ENCODE peak calls at places on chromosomes 2 and 18, in ten cellular contexts. One of them, this sample, is unnamed.

GRCh38 chr2:237604960-237605359 is 14.4 kb upstream of the RAB17 start:
- DNase-seq in A673: no peak
- DNase-seq in CD8-positive, alpha-beta memory T cell: no peak
- DNase-seq in fibroblast of pulmonary artery: peak
- DNase-seq in astrocyte of the spinal cord: no peak
- DNase-seq in neuronal stem cell: no peak
- DNase-seq in tibial artery: no peak
- DNase-seq in body of pancreas: peak
- DNase-seq in gastrocnemius medialis: no peak
- DNase-seq in CD4-positive, alpha-beta memory T cell: no peak
- DNase-seq in this sample: no peak

GRCh38 chr18:48621240-48621639 is 82.4 kb downstream of the CTIF start:
- DNase-seq in tibial artery: no peak
- DNase-seq in fibroblast of pulmonary artery: peak
- DNase-seq in A673: no peak
- DNase-seq in CD4-positive, alpha-beta memory T cell: no peak
- DNase-seq in CD8-positive, alpha-beta memory T cell: no peak
- DNase-seq in astrocyte of the spinal cord: peak
- DNase-seq in neuronal stem cell: no peak
- DNase-seq in body of pancreas: no peak
- DNase-seq in gastrocnemius medialis: no peak
- DNase-seq in this sample: no peak

GRCh38 chr2:239043326-239043725 is 195.4 kb downstream of the TWIST2 start:
- DNase-seq in A673: no peak
- DNase-seq in body of pancreas: no peak
- DNase-seq in neuronal stem cell: no peak
- DNase-seq in CD8-positive, alpha-beta memory T cell: no peak
- DNase-seq in gastrocnemius medialis: no peak
- DNase-seq in fibroblast of pulmonary artery: no peak
- DNase-seq in CD4-positive, alpha-beta memory T cell: no peak
- DNase-seq in astrocyte of the spinal cord: no peak
- DNase-seq in tibial artery: no peak
- DNase-seq in this sample: no peak

GRCh38 chr2:200380139-200380561 is 73.7 kb downstream of the SPATS2L start:
- DNase-seq in astrocyte of the spinal cord: peak
- DNase-seq in CD4-positive, alpha-beta memory T cell: no peak
- DNase-seq in tibial artery: no peak
- DNase-seq in A673: no peak
- DNase-seq in fibroblast of pulmonary artery: no peak
- DNase-seq in neuronal stem cell: no peak
- DNase-seq in gastrocnemius medialis: no peak
- DNase-seq in CD8-positive, alpha-beta memory T cell: no peak
- DNase-seq in body of pancreas: no peak
- DNase-seq in this sample: no peak

GRCh38 chr18:58755304-58756010 is 84.2 kb downstream of the MALT1 start:
- DNase-seq in gastrocnemius medialis: peak
- DNase-seq in fibroblast of pulmonary artery: no peak
- DNase-seq in CD4-positive, alpha-beta memory T cell: no peak
- DNase-seq in A673: no peak
- DNase-seq in astrocyte of the spinal cord: no peak
- DNase-seq in tibial artery: no peak
- DNase-seq in body of pancreas: no peak
- DNase-seq in CD8-positive, alpha-beta memory T cell: no peak
- DNase-seq in neuronal stem cell: no peak
- DNase-seq in this sample: no peak

GRCh38 chr2:96330407-96330806 is 5.2 kb upstream of the NCAPH start:
- DNase-seq in neuronal stem cell: no peak
- DNase-seq in CD8-positive, alpha-beta memory T cell: no peak
- DNase-seq in body of pancreas: no peak
- DNase-seq in tibial artery: no peak
- DNase-seq in CD4-positive, alpha-beta memory T cell: no peak
- DNase-seq in gastrocnemius medialis: no peak
- DNase-seq in A673: no peak
- DNase-seq in fibroblast of pulmonary artery: peak
- DNase-seq in astrocyte of the spinal cord: peak
- DNase-seq in this sample: no peak

GRCh38 chr2:127864877-127865276 is 6.9 kb upstream of the POLR2D start:
- DNase-seq in gastrocnemius medialis: no peak
- DNase-seq in neuronal stem cell: no peak
- DNase-seq in astrocyte of the spinal cord: no peak
- DNase-seq in tibial artery: no peak
- DNase-seq in CD4-positive, alpha-beta memory T cell: no peak
- DNase-seq in CD8-positive, alpha-beta memory T cell: no peak
- DNase-seq in fibroblast of pulmonary artery: no peak
- DNase-seq in body of pancreas: peak
- DNase-seq in A673: peak
- DNase-seq in this sample: no peak

GRCh38 chr18:13613591-13614317 is 112.6 kb downstream of the FAM210A start:
- DNase-seq in neuronal stem cell: no peak
- DNase-seq in A673: no peak
- DNase-seq in body of pancreas: no peak
- DNase-seq in CD4-positive, alpha-beta memory T cell: no peak
- DNase-seq in gastrocnemius medialis: no peak
- DNase-seq in astrocyte of the spinal cord: no peak
- DNase-seq in tibial artery: no peak
- DNase-seq in fibroblast of pulmonary artery: no peak
- DNase-seq in CD8-positive, alpha-beta memory T cell: no peak
- DNase-seq in this sample: no peak

GRCh38 chr2:443754-444153 is 155.9 kb upstream of the ALKAL2 start:
- DNase-seq in CD4-positive, alpha-beta memory T cell: no peak
- DNase-seq in neuronal stem cell: no peak
- DNase-seq in gastrocnemius medialis: no peak
- DNase-seq in A673: peak
- DNase-seq in fibroblast of pulmonary artery: no peak
- DNase-seq in body of pancreas: no peak
- DNase-seq in tibial artery: no peak
- DNase-seq in astrocyte of the spinal cord: no peak
- DNase-seq in CD8-positive, alpha-beta memory T cell: no peak
- DNase-seq in this sample: no peak

GRCh38 chr2:443211-443610 is 155.3 kb upstream of the ALKAL2 start:
- DNase-seq in A673: no peak
- DNase-seq in body of pancreas: no peak
- DNase-seq in astrocyte of the spinal cord: no peak
- DNase-seq in neuronal stem cell: no peak
- DNase-seq in fibroblast of pulmonary artery: no peak
- DNase-seq in CD4-positive, alpha-beta memory T cell: no peak
- DNase-seq in gastrocnemius medialis: no peak
- DNase-seq in CD8-positive, alpha-beta memory T cell: no peak
- DNase-seq in tibial artery: no peak
- DNase-seq in this sample: no peak

GRCh38 chr2:444937-445884 is 157.3 kb upstream of the ALKAL2 start:
- DNase-seq in A673: no peak
- DNase-seq in astrocyte of the spinal cord: no peak
- DNase-seq in gastrocnemius medialis: no peak
- DNase-seq in CD8-positive, alpha-beta memory T cell: peak
- DNase-seq in fibroblast of pulmonary artery: no peak
- DNase-seq in tibial artery: no peak
- DNase-seq in body of pancreas: no peak
- DNase-seq in neuronal stem cell: no peak
- DNase-seq in CD4-positive, alpha-beta memory T cell: peak
- DNase-seq in this sample: no peak

GRCh38 chr2:446963-447540 is 159.2 kb upstream of the ALKAL2 start:
- DNase-seq in fibroblast of pulmonary artery: no peak
- DNase-seq in CD8-positive, alpha-beta memory T cell: no peak
- DNase-seq in neuronal stem cell: no peak
- DNase-seq in tibial artery: no peak
- DNase-seq in CD4-positive, alpha-beta memory T cell: no peak
- DNase-seq in gastrocnemius medialis: no peak
- DNase-seq in astrocyte of the spinal cord: no peak
- DNase-seq in body of pancreas: no peak
- DNase-seq in A673: no peak
- DNase-seq in this sample: no peak

DNA sequence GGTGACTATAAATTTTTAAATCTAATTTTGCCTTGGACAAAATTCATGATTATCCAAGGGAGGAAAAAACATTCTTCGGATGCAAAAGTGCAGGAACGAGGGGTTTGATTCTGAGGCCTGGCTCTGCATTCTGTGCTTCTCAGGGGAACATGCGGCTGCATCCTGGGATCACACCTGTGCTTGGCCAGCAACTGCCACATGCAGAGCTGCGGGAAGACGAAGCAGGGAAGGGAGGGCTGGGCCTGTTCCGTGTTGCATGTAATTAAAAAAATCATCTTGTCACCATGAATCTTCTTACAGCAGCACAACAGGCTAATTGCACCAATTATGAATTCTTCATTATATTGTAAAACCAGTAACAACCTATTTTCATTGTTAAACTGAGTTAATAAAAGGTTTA is 158.0 kb upstream of the ALKAL2 start:
- DNase-seq in A673: no peak
- DNase-seq in tibial artery: no peak
- DNase-seq in CD8-positive, alpha-beta memory T cell: no peak
- DNase-seq in fibroblast of pulmonary artery: no peak
- DNase-seq in neuronal stem cell: no peak
- DNase-seq in body of pancreas: no peak
- DNase-seq in CD4-positive, alpha-beta memory T cell: no peak
- DNase-seq in astrocyte of the spinal cord: no peak
- DNase-seq in gastrocnemius medialis: no peak
- DNase-seq in this sample: no peak
- H3K4me3 ChIP-seq in A673: no peak
- H3K4me3 ChIP-seq in tibial artery: no peak
- H3K4me3 ChIP-seq in CD8-positive, alpha-beta memory T cell: no peak
- H3K4me3 ChIP-seq in fibroblast of pulmonary artery: no peak
- H3K4me3 ChIP-seq in neuronal stem cell: no peak
- H3K4me3 ChIP-seq in body of pancreas: no peak
- H3K4me3 ChIP-seq in CD4-positive, alpha-beta memory T cell: no peak
- H3K4me3 ChIP-seq in astrocyte of the spinal cord: no peak
- H3K4me3 ChIP-seq in gastrocnemius medialis: no peak
- H3K4me3 ChIP-seq in this sample: no peak

GRCh38 chr2:75595541-75596395 is 35.0 kb upstream of the EVA1A start:
- DNase-seq in body of pancreas: no peak
- DNase-seq in gastrocnemius medialis: no peak
- DNase-seq in CD8-positive, alpha-beta memory T cell: no peak
- DNase-seq in astrocyte of the spinal cord: peak
- DNase-seq in tibial artery: no peak
- DNase-seq in fibroblast of pulmonary artery: peak
- DNase-seq in CD4-positive, alpha-beta memory T cell: no peak
- DNase-seq in neuronal stem cell: no peak
- DNase-seq in A673: peak
- DNase-seq in this sample: no peak
- H3K4me3 ChIP-seq in body of pancreas: no peak
- H3K4me3 ChIP-seq in gastrocnemius medialis: no peak
- H3K4me3 ChIP-seq in CD8-positive, alpha-beta memory T cell: no peak
- H3K4me3 ChIP-seq in astrocyte of the spinal cord: no peak
- H3K4me3 ChIP-seq in tibial artery: no peak
- H3K4me3 ChIP-seq in fibroblast of pulmonary artery: no peak
- H3K4me3 ChIP-seq in CD4-positive, alpha-beta memory T cell: no peak
- H3K4me3 ChIP-seq in neuronal stem cell: no peak
- H3K4me3 ChIP-seq in A673: no peak
- H3K4me3 ChIP-seq in this sample: no peak

DNA sequence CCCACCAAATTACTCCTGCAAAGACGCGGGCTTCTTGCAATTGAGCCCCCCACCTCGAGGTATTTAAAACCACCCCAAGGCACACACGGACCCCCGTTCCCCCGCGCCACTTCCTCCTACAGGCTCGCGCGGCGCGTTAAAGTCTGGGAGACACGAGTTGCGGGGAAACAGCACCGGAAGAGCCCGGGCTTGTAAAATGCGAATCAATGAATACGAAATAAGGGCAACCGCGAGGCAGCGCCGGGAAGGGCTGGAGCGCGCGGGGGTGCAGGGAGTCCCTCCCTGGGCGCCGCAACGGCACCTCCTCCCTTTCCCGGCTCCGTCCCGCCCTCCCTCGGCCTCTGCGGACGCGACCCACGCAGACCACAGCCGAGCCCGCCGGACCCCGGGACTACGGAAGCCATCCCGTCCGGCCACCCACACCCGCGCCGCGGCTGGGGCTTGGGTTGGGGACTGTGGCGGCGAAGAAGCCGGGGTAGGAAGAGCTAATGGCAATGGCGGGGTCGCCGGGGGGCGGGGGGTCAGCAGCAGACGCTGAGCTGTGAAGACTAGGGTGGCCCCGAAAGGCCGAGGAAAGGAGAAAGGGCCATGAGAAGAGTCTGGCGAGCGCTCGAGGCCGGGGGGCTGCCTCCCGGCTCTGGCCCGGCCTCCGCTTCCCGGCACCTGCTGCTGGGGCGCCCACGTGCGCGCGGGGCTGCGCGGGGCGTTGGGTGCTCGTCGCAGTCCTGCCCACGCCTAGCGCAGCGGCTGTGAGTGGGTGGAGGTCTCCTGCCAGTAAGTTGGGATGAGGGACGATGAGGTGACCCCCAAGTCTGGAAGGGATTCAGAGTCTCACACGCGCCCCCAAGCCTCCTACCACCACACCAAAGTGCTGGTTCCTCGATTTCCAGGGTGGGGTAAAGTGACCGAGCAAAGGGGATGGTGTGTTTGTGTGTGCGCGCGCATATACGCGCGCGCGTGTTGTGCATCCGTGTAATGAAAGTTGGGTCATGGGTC is 1.2 kb upstream of the NETO1 start:
- DNase-seq in astrocyte of the spinal cord: peak
- DNase-seq in A673: peak
- DNase-seq in neuronal stem cell: peak
- DNase-seq in body of pancreas: no peak
- DNase-seq in gastrocnemius medialis: no peak
- DNase-seq in CD8-positive, alpha-beta memory T cell: no peak
- DNase-seq in fibroblast of pulmonary artery: no peak
- DNase-seq in CD4-positive, alpha-beta memory T cell: no peak
- DNase-seq in tibial artery: no peak
- DNase-seq in this sample: no peak
- H3K4me3 ChIP-seq in astrocyte of the spinal cord: peak
- H3K4me3 ChIP-seq in A673: peak
- H3K4me3 ChIP-seq in neuronal stem cell: peak
- H3K4me3 ChIP-seq in body of pancreas: no peak
- H3K4me3 ChIP-seq in gastrocnemius medialis: no peak
- H3K4me3 ChIP-seq in CD8-positive, alpha-beta memory T cell: no peak
- H3K4me3 ChIP-seq in fibroblast of pulmonary artery: no peak
- H3K4me3 ChIP-seq in CD4-positive, alpha-beta memory T cell: no peak
- H3K4me3 ChIP-seq in tibial artery: peak
- H3K4me3 ChIP-seq in this sample: peak

GRCh38 chr2:234375481-234375880 is 121.4 kb downstream of the ARL4C start:
- DNase-seq in neuronal stem cell: no peak
- DNase-seq in CD8-positive, alpha-beta memory T cell: no peak
- DNase-seq in astrocyte of the spinal cord: no peak
- DNase-seq in fibroblast of pulmonary artery: no peak
- DNase-seq in CD4-positive, alpha-beta memory T cell: no peak
- DNase-seq in A673: no peak
- DNase-seq in tibial artery: no peak
- DNase-seq in body of pancreas: no peak
- DNase-seq in gastrocnemius medialis: no peak
- DNase-seq in this sample: no peak

GRCh38 chr2:234378440-234378839 is 118.4 kb downstream of the ARL4C start:
- DNase-seq in CD8-positive, alpha-beta memory T cell: no peak
- DNase-seq in gastrocnemius medialis: no peak
- DNase-seq in fibroblast of pulmonary artery: peak
- DNase-seq in body of pancreas: no peak
- DNase-seq in CD4-positive, alpha-beta memory T cell: no peak
- DNase-seq in astrocyte of the spinal cord: peak
- DNase-seq in A673: no peak
- DNase-seq in tibial artery: no peak
- DNase-seq in neuronal stem cell: no peak
- DNase-seq in this sample: no peak

GRCh38 chr2:234374671-234375245 is 122.1 kb downstream of the ARL4C start:
- DNase-seq in neuronal stem cell: no peak
- DNase-seq in A673: no peak
- DNase-seq in CD4-positive, alpha-beta memory T cell: no peak
- DNase-seq in tibial artery: no peak
- DNase-seq in astrocyte of the spinal cord: no peak
- DNase-seq in gastrocnemius medialis: no peak
- DNase-seq in CD8-positive, alpha-beta memory T cell: no peak
- DNase-seq in body of pancreas: no peak
- DNase-seq in fibroblast of pulmonary artery: no peak
- DNase-seq in this sample: no peak

GRCh38 chr2:234376229-234376628 is 120.7 kb downstream of the ARL4C start:
- DNase-seq in body of pancreas: no peak
- DNase-seq in CD8-positive, alpha-beta memory T cell: no peak
- DNase-seq in gastrocnemius medialis: no peak
- DNase-seq in A673: no peak
- DNase-seq in CD4-positive, alpha-beta memory T cell: no peak
- DNase-seq in astrocyte of the spinal cord: no peak
- DNase-seq in fibroblast of pulmonary artery: no peak
- DNase-seq in tibial artery: no peak
- DNase-seq in neuronal stem cell: no peak
- DNase-seq in this sample: no peak

DNA sequence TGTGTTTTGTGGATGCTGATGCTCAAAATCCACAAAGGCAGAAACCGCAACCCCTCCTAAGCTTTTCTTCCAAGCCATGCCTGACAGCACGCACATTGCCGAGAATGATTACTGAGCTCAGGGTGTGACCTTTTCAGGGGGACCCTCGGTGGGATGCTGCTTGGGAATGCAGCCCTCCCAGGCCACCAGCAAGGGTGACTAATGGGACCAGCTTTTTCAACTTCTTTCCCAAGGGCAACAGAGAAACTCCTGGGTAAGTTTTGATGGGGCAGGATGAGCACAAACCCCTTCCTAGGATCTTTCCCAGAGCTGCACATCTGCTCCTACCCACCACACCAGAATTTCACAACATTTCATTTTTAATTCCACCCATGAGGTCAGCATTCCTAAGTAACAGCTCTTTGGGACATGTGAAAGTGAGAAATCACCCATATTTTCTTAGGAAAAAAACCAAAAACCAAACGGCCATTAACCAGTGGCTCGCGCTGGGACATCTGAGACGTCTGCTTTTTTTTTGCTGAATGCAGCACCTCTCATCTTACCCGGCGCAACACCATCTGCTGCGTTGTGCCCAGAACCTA is 119.0 kb downstream of the ARL4C start:
- DNase-seq in CD4-positive, alpha-beta memory T cell: no peak
- DNase-seq in fibroblast of pulmonary artery: peak
- DNase-seq in gastrocnemius medialis: no peak
- DNase-seq in astrocyte of the spinal cord: peak
- DNase-seq in A673: no peak
- DNase-seq in CD8-positive, alpha-beta memory T cell: no peak
- DNase-seq in body of pancreas: no peak
- DNase-seq in neuronal stem cell: no peak
- DNase-seq in tibial artery: no peak
- DNase-seq in this sample: no peak
- H3K4me3 ChIP-seq in CD4-positive, alpha-beta memory T cell: no peak
- H3K4me3 ChIP-seq in fibroblast of pulmonary artery: no peak
- H3K4me3 ChIP-seq in gastrocnemius medialis: peak
- H3K4me3 ChIP-seq in astrocyte of the spinal cord: peak
- H3K4me3 ChIP-seq in A673: no peak
- H3K4me3 ChIP-seq in CD8-positive, alpha-beta memory T cell: no peak
- H3K4me3 ChIP-seq in body of pancreas: no peak
- H3K4me3 ChIP-seq in neuronal stem cell: no peak
- H3K4me3 ChIP-seq in tibial artery: no peak
- H3K4me3 ChIP-seq in this sample: no peak